ENCODE peak calls at places on chromosomes 4 and X, in nine cellular contexts. One of them, this sample, is unnamed.

GRCh38 chrX:10158279-10158939 is 1.6 kb downstream of the CLCN4 start:
- DNase-seq in OCI-LY7: peak; percentile 68
- DNase-seq in AG04450: no peak
- DNase-seq in GM23338: peak; percentile 68
- DNase-seq in fibroblast of lung: no peak
- DNase-seq in astrocyte of the spinal cord: no peak
- DNase-seq in BE2C: peak; percentile 50
- DNase-seq in AG10803: no peak
- DNase-seq in tibial nerve: no peak
- DNase-seq in this sample: no peak

GRCh38 chr4:101191302-101192098 is 155.8 kb downstream of the PPP3CA start:
- DNase-seq in AG04450: peak; percentile 36
- DNase-seq in GM23338: peak; percentile 73
- DNase-seq in BE2C: peak; percentile 87
- DNase-seq in astrocyte of the spinal cord: peak; percentile 91
- DNase-seq in tibial nerve: peak; percentile 30
- DNase-seq in OCI-LY7: no peak
- DNase-seq in fibroblast of lung: peak; percentile 92
- DNase-seq in AG10803: peak; percentile 90
- DNase-seq in this sample: peak; percentile 87

GRCh38 chr4:30950737-30951136 is 230.6 kb downstream of the PCDH7 start:
- DNase-seq in AG04450: no peak
- DNase-seq in OCI-LY7: no peak
- DNase-seq in BE2C: no peak
- DNase-seq in fibroblast of lung: no peak
- DNase-seq in GM23338: no peak
- DNase-seq in astrocyte of the spinal cord: no peak
- DNase-seq in tibial nerve: no peak
- DNase-seq in AG10803: no peak
- DNase-seq in this sample: no peak

GRCh38 chr4:87073570-87074470 is 139.0 kb downstream of the AFF1 start:
- DNase-seq in AG04450: no peak
- DNase-seq in GM23338: no peak
- DNase-seq in astrocyte of the spinal cord: peak; percentile 44
- DNase-seq in fibroblast of lung: no peak
- DNase-seq in AG10803: no peak
- DNase-seq in tibial nerve: no peak
- DNase-seq in OCI-LY7: peak; percentile 82
- DNase-seq in BE2C: peak; percentile 70
- DNase-seq in this sample: no peak

GRCh38 chr4:137425281-137425680 is 107.0 kb downstream of the PCDH18 start:
- DNase-seq in BE2C: no peak
- DNase-seq in tibial nerve: no peak
- DNase-seq in fibroblast of lung: no peak
- DNase-seq in astrocyte of the spinal cord: no peak
- DNase-seq in AG10803: no peak
- DNase-seq in AG04450: no peak
- DNase-seq in GM23338: no peak
- DNase-seq in OCI-LY7: no peak
- DNase-seq in this sample: no peak

GRCh38 chrX:153946910-153947769 is 2.7 kb upstream of the RENBP start:
- DNase-seq in astrocyte of the spinal cord: peak; percentile 79
- DNase-seq in AG10803: peak; percentile 68
- DNase-seq in fibroblast of lung: peak; percentile 62
- DNase-seq in GM23338: peak; percentile 86
- DNase-seq in BE2C: peak; percentile 86
- DNase-seq in tibial nerve: no peak
- DNase-seq in OCI-LY7: peak; percentile 86
- DNase-seq in AG04450: peak; percentile 41
- DNase-seq in this sample: peak; percentile 83

GRCh38 chr4:138301536-138301935 is 59.4 kb upstream of the SLC7A11 start:
- DNase-seq in astrocyte of the spinal cord: no peak
- DNase-seq in GM23338: no peak
- DNase-seq in OCI-LY7: no peak
- DNase-seq in AG04450: no peak
- DNase-seq in AG10803: no peak
- DNase-seq in tibial nerve: no peak
- DNase-seq in fibroblast of lung: no peak
- DNase-seq in BE2C: no peak
- DNase-seq in this sample: no peak

GRCh38 chrX:74297766-74298165 is 6.2 kb upstream of the ZCCHC13 start:
- DNase-seq in OCI-LY7: no peak
- DNase-seq in AG10803: no peak
- DNase-seq in AG04450: no peak
- DNase-seq in tibial nerve: no peak
- DNase-seq in BE2C: no peak
- DNase-seq in fibroblast of lung: no peak
- DNase-seq in GM23338: no peak
- DNase-seq in astrocyte of the spinal cord: no peak
- DNase-seq in this sample: no peak

GRCh38 chrX:13428055-13428786 is 108.4 kb upstream of the ATXN3L start:
- DNase-seq in GM23338: peak; percentile 26
- DNase-seq in tibial nerve: no peak
- DNase-seq in AG10803: peak; percentile 75
- DNase-seq in AG04450: peak; percentile 30
- DNase-seq in astrocyte of the spinal cord: peak; percentile 70
- DNase-seq in BE2C: no peak
- DNase-seq in OCI-LY7: no peak
- DNase-seq in fibroblast of lung: peak; percentile 83
- DNase-seq in this sample: no peak

GRCh38 chrX:24268786-24269185 is 45.1 kb downstream of the SUPT20HL2 start:
- DNase-seq in astrocyte of the spinal cord: no peak
- DNase-seq in AG04450: no peak
- DNase-seq in AG10803: no peak
- DNase-seq in fibroblast of lung: no peak
- DNase-seq in GM23338: no peak
- DNase-seq in OCI-LY7: no peak
- DNase-seq in BE2C: no peak
- DNase-seq in tibial nerve: no peak
- DNase-seq in this sample: no peak

GRCh38 chrX:106611682-106612402 is at the start of gene RADX:
- DNase-seq in OCI-LY7: peak; percentile 91
- DNase-seq in BE2C: peak; percentile 75
- DNase-seq in AG10803: peak; percentile 57
- DNase-seq in fibroblast of lung: peak; percentile 75
- DNase-seq in tibial nerve: peak; percentile 34
- DNase-seq in AG04450: peak; percentile 15
- DNase-seq in GM23338: peak; percentile 92
- DNase-seq in astrocyte of the spinal cord: peak; percentile 66
- DNase-seq in this sample: peak; percentile 23

GRCh38 chrX:40945366-40945713 is 139.9 kb upstream of the USP9X start:
- DNase-seq in tibial nerve: no peak
- DNase-seq in AG10803: peak; percentile 77
- DNase-seq in OCI-LY7: no peak
- DNase-seq in BE2C: no peak
- DNase-seq in GM23338: no peak
- DNase-seq in fibroblast of lung: peak; percentile 87
- DNase-seq in astrocyte of the spinal cord: peak; percentile 81
- DNase-seq in AG04450: no peak
- DNase-seq in this sample: no peak

GRCh38 chrX:96140796-96141195 is 543.8 kb upstream of the DIAPH2 start:
- DNase-seq in AG10803: no peak
- DNase-seq in tibial nerve: no peak
- DNase-seq in fibroblast of lung: no peak
- DNase-seq in GM23338: no peak
- DNase-seq in BE2C: no peak
- DNase-seq in AG04450: no peak
- DNase-seq in OCI-LY7: no peak
- DNase-seq in astrocyte of the spinal cord: peak; percentile 0
- DNase-seq in this sample: no peak

GRCh38 chr4:18075823-18076433 is 54.4 kb upstream of the LCORL start:
- DNase-seq in astrocyte of the spinal cord: no peak
- DNase-seq in BE2C: peak; percentile 76
- DNase-seq in GM23338: peak; percentile 84
- DNase-seq in AG04450: no peak
- DNase-seq in tibial nerve: no peak
- DNase-seq in fibroblast of lung: no peak
- DNase-seq in AG10803: no peak
- DNase-seq in OCI-LY7: peak; percentile 78
- DNase-seq in this sample: no peak

GRCh38 chr4:44150091-44150576 is 298.5 kb downstream of the KCTD8 start:
- DNase-seq in BE2C: no peak
- DNase-seq in tibial nerve: no peak
- DNase-seq in OCI-LY7: no peak
- DNase-seq in fibroblast of lung: peak; percentile 80
- DNase-seq in AG10803: no peak
- DNase-seq in astrocyte of the spinal cord: peak; percentile 44
- DNase-seq in AG04450: no peak
- DNase-seq in GM23338: no peak
- DNase-seq in this sample: no peak

GRCh38 chrX:132443736-132444135 is 45.1 kb downstream of the MBNL3 start:
- DNase-seq in astrocyte of the spinal cord: no peak
- DNase-seq in GM23338: no peak
- DNase-seq in BE2C: no peak
- DNase-seq in OCI-LY7: no peak
- DNase-seq in tibial nerve: no peak
- DNase-seq in fibroblast of lung: no peak
- DNase-seq in AG04450: no peak
- DNase-seq in AG10803: peak; percentile 8
- DNase-seq in this sample: no peak

GRCh38 chr4:37434469-37434868 is 189.9 kb downstream of the NWD2 start:
- DNase-seq in tibial nerve: no peak
- DNase-seq in AG10803: peak; percentile 9
- DNase-seq in AG04450: no peak
- DNase-seq in astrocyte of the spinal cord: no peak
- DNase-seq in OCI-LY7: no peak
- DNase-seq in GM23338: peak; percentile 40
- DNase-seq in fibroblast of lung: no peak
- DNase-seq in BE2C: no peak
- DNase-seq in this sample: no peak

GRCh38 chr4:156805696-156806095 is 165.9 kb downstream of the PDGFC start:
- DNase-seq in astrocyte of the spinal cord: no peak
- DNase-seq in tibial nerve: no peak
- DNase-seq in fibroblast of lung: peak; percentile 65
- DNase-seq in OCI-LY7: no peak
- DNase-seq in AG10803: no peak
- DNase-seq in BE2C: no peak
- DNase-seq in AG04450: no peak
- DNase-seq in GM23338: peak; percentile 6
- DNase-seq in this sample: no peak

GRCh38 chr4:68337004-68337403 is 12.9 kb downstream of the YTHDC1 start:
- DNase-seq in tibial nerve: no peak
- DNase-seq in astrocyte of the spinal cord: no peak
- DNase-seq in fibroblast of lung: no peak
- DNase-seq in AG04450: no peak
- DNase-seq in GM23338: no peak
- DNase-seq in OCI-LY7: no peak
- DNase-seq in AG10803: no peak
- DNase-seq in BE2C: no peak
- DNase-seq in this sample: no peak

GRCh38 chrX:38664285-38664684 is 102.9 kb downstream of the TSPAN7 start:
- DNase-seq in fibroblast of lung: peak; percentile 29
- DNase-seq in BE2C: peak; percentile 15
- DNase-seq in AG04450: no peak
- DNase-seq in OCI-LY7: peak; percentile 13
- DNase-seq in AG10803: peak; percentile 36
- DNase-seq in astrocyte of the spinal cord: peak; percentile 22
- DNase-seq in tibial nerve: no peak
- DNase-seq in GM23338: peak; percentile 49
- DNase-seq in this sample: no peak

GRCh38 chr4:70737409-70737808 is 15.6 kb downstream of the RUFY3 start:
- DNase-seq in AG10803: no peak
- DNase-seq in tibial nerve: no peak
- DNase-seq in OCI-LY7: peak; percentile 52
- DNase-seq in fibroblast of lung: no peak
- DNase-seq in BE2C: no peak
- DNase-seq in GM23338: no peak
- DNase-seq in astrocyte of the spinal cord: no peak
- DNase-seq in AG04450: no peak
- DNase-seq in this sample: no peak
- H3K4me3 ChIP-seq in AG10803: no peak overlapping the region
- H3K4me3 ChIP-seq in tibial nerve: no peak overlapping the region
- H3K4me3 ChIP-seq in OCI-LY7: no peak overlapping the region
- H3K4me3 ChIP-seq in fibroblast of lung: no peak overlapping the region
- H3K4me3 ChIP-seq in BE2C: no peak overlapping the region
- H3K4me3 ChIP-seq in GM23338: no peak overlapping the region
- H3K4me3 ChIP-seq in astrocyte of the spinal cord: no peak overlapping the region
- H3K4me3 ChIP-seq in AG04450: no peak overlapping the region
- H3K4me3 ChIP-seq in this sample: no peak overlapping the region

DNA sequence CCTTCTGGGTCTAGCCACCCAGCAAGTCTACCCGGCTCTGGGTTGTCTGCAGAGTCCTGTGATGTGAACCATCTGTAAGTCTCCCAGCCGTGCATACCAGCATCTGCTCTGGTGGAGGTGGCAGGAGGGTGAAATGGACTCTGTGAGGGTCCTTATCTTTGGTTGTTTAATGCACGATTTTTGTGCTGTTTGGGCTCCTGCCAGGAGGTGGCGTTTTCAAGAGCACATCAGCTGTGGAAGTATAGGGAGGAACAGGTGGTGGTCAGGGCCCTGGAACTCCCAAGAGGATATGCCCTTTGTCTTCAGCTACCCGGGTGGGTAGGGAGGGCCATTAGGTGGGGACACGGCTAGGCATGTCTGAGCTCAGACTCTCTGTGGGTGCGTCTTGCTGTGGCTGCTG is 66.5 kb upstream of the ZFP42 start:
- DNase-seq in OCI-LY7: no peak
- DNase-seq in AG10803: no peak
- DNase-seq in GM23338: peak; percentile 80
- DNase-seq in BE2C: no peak
- DNase-seq in fibroblast of lung: no peak
- DNase-seq in AG04450: no peak
- DNase-seq in tibial nerve: no peak
- DNase-seq in astrocyte of the spinal cord: no peak
- DNase-seq in this sample: no peak
- TF ChIP-seq CTCF in OCI-LY7: peak; percentile 40
- TF ChIP-seq CTCF in AG10803: no peak
- TF ChIP-seq CTCF in GM23338: peak; percentile 62
- TF ChIP-seq CTCF in BE2C: peak; percentile 10
- TF ChIP-seq CTCF in fibroblast of lung: no peak
- TF ChIP-seq CTCF in AG04450: no peak
- TF ChIP-seq CTCF in tibial nerve: no peak
- TF ChIP-seq CTCF in astrocyte of the spinal cord: no peak
- TF ChIP-seq CTCF in this sample: no peak

GRCh38 chr4:100095729-100096595 is 94.3 kb downstream of the DDIT4L start:
- DNase-seq in astrocyte of the spinal cord: peak; percentile 76
- DNase-seq in tibial nerve: peak; percentile 58
- DNase-seq in AG04450: peak; percentile 43
- DNase-seq in fibroblast of lung: peak; percentile 73
- DNase-seq in AG10803: peak; percentile 76
- DNase-seq in GM23338: peak; percentile 83
- DNase-seq in OCI-LY7: peak; percentile 53
- DNase-seq in BE2C: peak; percentile 73
- DNase-seq in this sample: no peak
- H3K4me3 ChIP-seq in astrocyte of the spinal cord: no peak overlapping the region
- H3K4me3 ChIP-seq in tibial nerve: no peak overlapping the region
- H3K4me3 ChIP-seq in AG04450: no peak overlapping the region
- H3K4me3 ChIP-seq in fibroblast of lung: no peak overlapping the region
- H3K4me3 ChIP-seq in AG10803: no peak overlapping the region
- H3K4me3 ChIP-seq in GM23338: no peak overlapping the region
- H3K4me3 ChIP-seq in OCI-LY7: no peak overlapping the region
- H3K4me3 ChIP-seq in BE2C: no peak overlapping the region
- H3K4me3 ChIP-seq in this sample: no peak overlapping the region

DNA sequence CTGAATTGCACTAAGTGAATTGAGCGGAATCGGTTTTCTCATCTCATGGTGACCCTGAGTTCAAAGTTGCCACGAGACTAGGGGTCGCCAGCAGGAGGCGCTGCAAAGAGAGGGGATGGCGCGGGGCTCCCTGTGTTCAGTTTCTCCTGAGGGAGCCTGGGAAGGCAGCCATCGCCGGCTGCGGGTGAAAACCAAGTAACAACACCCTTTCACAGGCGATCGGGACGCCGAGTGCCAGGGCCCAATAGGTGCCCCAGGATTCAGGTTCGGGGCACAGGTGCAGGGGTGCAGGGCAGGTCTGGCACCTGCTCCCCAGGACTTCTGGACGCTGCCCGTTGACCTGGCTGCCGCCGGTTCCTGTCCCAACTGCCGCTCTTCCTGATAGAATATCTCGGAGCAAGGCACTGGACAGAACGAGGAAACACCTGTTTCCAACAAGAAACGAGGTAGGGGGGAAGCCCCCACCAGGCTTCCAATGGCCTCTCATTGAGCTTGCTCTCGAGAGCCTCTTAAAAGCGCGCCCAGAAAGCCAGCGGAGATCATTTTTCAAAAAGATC is 1.1 kb upstream of the FGF16 start:
- DNase-seq in AG10803: no peak
- DNase-seq in OCI-LY7: no peak
- DNase-seq in astrocyte of the spinal cord: no peak
- DNase-seq in GM23338: peak; percentile 54
- DNase-seq in tibial nerve: no peak
- DNase-seq in fibroblast of lung: no peak
- DNase-seq in AG04450: no peak
- DNase-seq in BE2C: no peak
- DNase-seq in this sample: no peak
- TF ChIP-seq CTCF in AG10803: peak; percentile 30
- TF ChIP-seq CTCF in OCI-LY7: peak; percentile 32
- TF ChIP-seq CTCF in astrocyte of the spinal cord: peak; percentile 35
- TF ChIP-seq CTCF in GM23338: peak; percentile 58
- TF ChIP-seq CTCF in tibial nerve: no peak
- TF ChIP-seq CTCF in fibroblast of lung: peak; percentile 21
- TF ChIP-seq CTCF in AG04450: peak; percentile 30
- TF ChIP-seq CTCF in BE2C: no peak
- TF ChIP-seq CTCF in this sample: peak; percentile 11